ENCODE peak calls at places on chromosomes 13 and 19, in eight cellular contexts. One of them, this sample, is unnamed.

GRCh38 chr13:34899888-34900287 is 42.2 kb upstream of the NBEA start:
- DNase-seq in breast epithelium: no peak
- DNase-seq in tibial nerve: no peak
- DNase-seq in endodermal cell: no peak
- DNase-seq in esophagus squamous epithelium: no peak
- DNase-seq in neural progenitor cell: no peak
- DNase-seq in fibroblast of lung: no peak
- DNase-seq in lower lobe of right lung: no peak
- DNase-seq in this sample: no peak

GRCh38 chr19:38496603-38497487 is 63.4 kb downstream of the RYR1 start:
- DNase-seq in breast epithelium: no peak
- DNase-seq in tibial nerve: no peak
- DNase-seq in endodermal cell: no peak
- DNase-seq in esophagus squamous epithelium: no peak
- DNase-seq in neural progenitor cell: no peak
- DNase-seq in fibroblast of lung: no peak
- DNase-seq in lower lobe of right lung: no peak
- DNase-seq in this sample: no peak

GRCh38 chr19:41064974-41065569 is 23.2 kb upstream of the CYP2A13 start:
- DNase-seq in breast epithelium: no peak
- DNase-seq in tibial nerve: no peak
- DNase-seq in endodermal cell: peak; percentile 63
- DNase-seq in esophagus squamous epithelium: no peak
- DNase-seq in neural progenitor cell: peak; percentile 38
- DNase-seq in fibroblast of lung: peak; percentile 11
- DNase-seq in lower lobe of right lung: no peak
- DNase-seq in this sample: no peak

GRCh38 chr13:47837906-47838305 is 163.2 kb downstream of the SUCLA2 start:
- DNase-seq in breast epithelium: no peak
- DNase-seq in tibial nerve: no peak
- DNase-seq in endodermal cell: no peak
- DNase-seq in esophagus squamous epithelium: no peak
- DNase-seq in neural progenitor cell: no peak
- DNase-seq in fibroblast of lung: no peak
- DNase-seq in lower lobe of right lung: no peak
- DNase-seq in this sample: no peak

GRCh38 chr19:32351807-32352630 is 6.6 kb downstream of the ZNF507 start:
- DNase-seq in breast epithelium: no peak
- DNase-seq in tibial nerve: no peak
- DNase-seq in endodermal cell: no peak
- DNase-seq in esophagus squamous epithelium: no peak
- DNase-seq in neural progenitor cell: no peak
- DNase-seq in fibroblast of lung: peak; percentile 70
- DNase-seq in lower lobe of right lung: no peak
- DNase-seq in this sample: no peak

GRCh38 chr19:14150041-14150769 is 13.8 kb upstream of the ASF1B start:
- DNase-seq in breast epithelium: no peak
- DNase-seq in tibial nerve: no peak
- DNase-seq in endodermal cell: no peak
- DNase-seq in esophagus squamous epithelium: no peak
- DNase-seq in neural progenitor cell: no peak
- DNase-seq in fibroblast of lung: no peak
- DNase-seq in lower lobe of right lung: no peak
- DNase-seq in this sample: no peak

GRCh38 chr19:58021541-58022282 is 12.1 kb upstream of the ZSCAN1 start:
- DNase-seq in breast epithelium: peak; percentile 42
- DNase-seq in tibial nerve: peak; percentile 59
- DNase-seq in endodermal cell: peak; percentile 85
- DNase-seq in esophagus squamous epithelium: no peak
- DNase-seq in neural progenitor cell: peak; percentile 69
- DNase-seq in fibroblast of lung: peak; percentile 25
- DNase-seq in lower lobe of right lung: no peak
- DNase-seq in this sample: no peak

GRCh38 chr13:79973533-79973963 is 367.4 kb downstream of the SPRY2 start:
- DNase-seq in breast epithelium: no peak
- DNase-seq in tibial nerve: no peak
- DNase-seq in endodermal cell: no peak
- DNase-seq in esophagus squamous epithelium: no peak
- DNase-seq in neural progenitor cell: no peak
- DNase-seq in fibroblast of lung: no peak
- DNase-seq in lower lobe of right lung: no peak
- DNase-seq in this sample: no peak

GRCh38 chr19:19623383-19623782 is 4.6 kb downstream of the LPAR2 start:
- DNase-seq in breast epithelium: no peak
- DNase-seq in tibial nerve: no peak
- DNase-seq in endodermal cell: no peak
- DNase-seq in esophagus squamous epithelium: no peak
- DNase-seq in neural progenitor cell: no peak
- DNase-seq in fibroblast of lung: no peak
- DNase-seq in lower lobe of right lung: no peak
- DNase-seq in this sample: no peak

GRCh38 chr19:56309511-56310185 is 5.0 kb downstream of the ZSCAN5A start:
- DNase-seq in breast epithelium: no peak
- DNase-seq in tibial nerve: no peak
- DNase-seq in endodermal cell: peak; percentile 94
- DNase-seq in esophagus squamous epithelium: no peak
- DNase-seq in neural progenitor cell: peak; percentile 71
- DNase-seq in fibroblast of lung: peak; percentile 8
- DNase-seq in lower lobe of right lung: peak; percentile 81
- DNase-seq in this sample: no peak

GRCh38 chr19:53898680-53899341 is 10.3 kb upstream of the CACNG7 start:
- DNase-seq in breast epithelium: no peak
- DNase-seq in tibial nerve: no peak
- DNase-seq in endodermal cell: peak; percentile 100
- DNase-seq in esophagus squamous epithelium: no peak
- DNase-seq in neural progenitor cell: peak; percentile 98
- DNase-seq in fibroblast of lung: no peak
- DNase-seq in lower lobe of right lung: no peak
- DNase-seq in this sample: no peak

GRCh38 chr19:44401108-44401786 is at the start of gene ZNF285:
- DNase-seq in breast epithelium: peak; percentile 86
- DNase-seq in tibial nerve: peak; percentile 80
- DNase-seq in endodermal cell: peak; percentile 98
- DNase-seq in esophagus squamous epithelium: no peak
- DNase-seq in neural progenitor cell: peak; percentile 98
- DNase-seq in fibroblast of lung: peak; percentile 97
- DNase-seq in lower lobe of right lung: peak; percentile 92
- DNase-seq in this sample: peak; percentile 86

GRCh38 chr19:13487985-13488384 is 18.3 kb downstream of the CACNA1A start:
- DNase-seq in breast epithelium: no peak
- DNase-seq in tibial nerve: no peak
- DNase-seq in endodermal cell: no peak
- DNase-seq in esophagus squamous epithelium: no peak
- DNase-seq in neural progenitor cell: no peak
- DNase-seq in fibroblast of lung: no peak
- DNase-seq in lower lobe of right lung: no peak
- DNase-seq in this sample: no peak

GRCh38 chr13:82717249-82717648 is 1165.0 kb downstream of the SLITRK1 start:
- DNase-seq in breast epithelium: no peak
- DNase-seq in tibial nerve: no peak
- DNase-seq in endodermal cell: no peak
- DNase-seq in esophagus squamous epithelium: no peak
- DNase-seq in neural progenitor cell: no peak
- DNase-seq in fibroblast of lung: peak; percentile 89
- DNase-seq in lower lobe of right lung: no peak
- DNase-seq in this sample: peak; percentile 56

GRCh38 chr19:48489608-48490216 is 20.5 kb downstream of the CYTH2 start:
- DNase-seq in breast epithelium: no peak
- DNase-seq in tibial nerve: peak; percentile 64
- DNase-seq in endodermal cell: peak; percentile 97
- DNase-seq in esophagus squamous epithelium: no peak
- DNase-seq in neural progenitor cell: peak; percentile 85
- DNase-seq in fibroblast of lung: no peak
- DNase-seq in lower lobe of right lung: peak; percentile 85
- DNase-seq in this sample: no peak

GRCh38 chr13:66635526-66635925 is 594.6 kb downstream of the PCDH9 start:
- DNase-seq in breast epithelium: no peak
- DNase-seq in tibial nerve: no peak
- DNase-seq in endodermal cell: no peak
- DNase-seq in esophagus squamous epithelium: no peak
- DNase-seq in neural progenitor cell: no peak
- DNase-seq in fibroblast of lung: peak; percentile 97
- DNase-seq in lower lobe of right lung: no peak
- DNase-seq in this sample: peak; percentile 96

GRCh38 chr19:4374451-4375163 is 25.7 kb downstream of the SH3GL1 start:
- DNase-seq in breast epithelium: no peak
- DNase-seq in tibial nerve: peak; percentile 58
- DNase-seq in endodermal cell: peak; percentile 76
- DNase-seq in esophagus squamous epithelium: no peak
- DNase-seq in neural progenitor cell: no peak
- DNase-seq in fibroblast of lung: peak; percentile 86
- DNase-seq in lower lobe of right lung: peak; percentile 74
- DNase-seq in this sample: peak; percentile 58

GRCh38 chr13:106847049-106847448 is 279.1 kb upstream of the ARGLU1 start:
- DNase-seq in breast epithelium: no peak
- DNase-seq in tibial nerve: no peak
- DNase-seq in endodermal cell: no peak
- DNase-seq in esophagus squamous epithelium: no peak
- DNase-seq in neural progenitor cell: no peak
- DNase-seq in fibroblast of lung: no peak
- DNase-seq in lower lobe of right lung: no peak
- DNase-seq in this sample: no peak

GRCh38 chr13:63092461-63092860 is 1676.8 kb upstream of the PCDH20 start:
- DNase-seq in breast epithelium: no peak
- DNase-seq in tibial nerve: no peak
- DNase-seq in endodermal cell: no peak
- DNase-seq in esophagus squamous epithelium: no peak
- DNase-seq in neural progenitor cell: no peak
- DNase-seq in fibroblast of lung: peak; percentile 46
- DNase-seq in lower lobe of right lung: no peak
- DNase-seq in this sample: no peak

GRCh38 chr19:3494559-3494958 is 5.9 kb downstream of the DOHH start:
- DNase-seq in breast epithelium: peak; percentile 66
- DNase-seq in tibial nerve: no peak
- DNase-seq in endodermal cell: no peak
- DNase-seq in esophagus squamous epithelium: no peak
- DNase-seq in neural progenitor cell: no peak
- DNase-seq in fibroblast of lung: no peak
- DNase-seq in lower lobe of right lung: no peak
- DNase-seq in this sample: no peak

GRCh38 chr13:110182461-110182860 is 124.5 kb downstream of the COL4A1 start:
- DNase-seq in breast epithelium: no peak
- DNase-seq in tibial nerve: no peak
- DNase-seq in endodermal cell: no peak
- DNase-seq in esophagus squamous epithelium: no peak
- DNase-seq in neural progenitor cell: no peak
- DNase-seq in fibroblast of lung: no peak
- DNase-seq in lower lobe of right lung: no peak
- DNase-seq in this sample: no peak

GRCh38 chr19:29624489-29625210 is 18.6 kb downstream of the POP4 start:
- DNase-seq in breast epithelium: no peak
- DNase-seq in tibial nerve: no peak
- DNase-seq in endodermal cell: peak; percentile 36
- DNase-seq in esophagus squamous epithelium: no peak
- DNase-seq in neural progenitor cell: no peak
- DNase-seq in fibroblast of lung: peak; percentile 25
- DNase-seq in lower lobe of right lung: no peak
- DNase-seq in this sample: no peak
- H3K4me3 ChIP-seq in breast epithelium: no peak overlapping the region
- H3K4me3 ChIP-seq in tibial nerve: no peak overlapping the region
- H3K4me3 ChIP-seq in endodermal cell: no peak overlapping the region
- H3K4me3 ChIP-seq in esophagus squamous epithelium: no peak overlapping the region
- H3K4me3 ChIP-seq in neural progenitor cell: no peak overlapping the region
- H3K4me3 ChIP-seq in fibroblast of lung: no peak overlapping the region
- H3K4me3 ChIP-seq in lower lobe of right lung: no peak overlapping the region
- H3K4me3 ChIP-seq in this sample: no peak overlapping the region

GRCh38 chr19:15324791-15325519 is 7.4 kb downstream of the BRD4 start:
- DNase-seq in breast epithelium: no peak
- DNase-seq in tibial nerve: no peak
- DNase-seq in endodermal cell: peak; percentile 74
- DNase-seq in esophagus squamous epithelium: no peak
- DNase-seq in neural progenitor cell: peak; percentile 40
- DNase-seq in fibroblast of lung: no peak
- DNase-seq in lower lobe of right lung: no peak
- DNase-seq in this sample: no peak
- TF ChIP-seq CTCF in breast epithelium: no peak
- TF ChIP-seq CTCF in tibial nerve: no peak
- TF ChIP-seq CTCF in endodermal cell: peak; percentile 41
- TF ChIP-seq CTCF in esophagus squamous epithelium: no peak
- TF ChIP-seq CTCF in neural progenitor cell: no peak
- TF ChIP-seq CTCF in fibroblast of lung: no peak
- TF ChIP-seq CTCF in lower lobe of right lung: no peak
- TF ChIP-seq CTCF in this sample: no peak

GRCh38 chr19:8461376-8461775 is 16.6 kb downstream of the HNRNPM start:
- DNase-seq in breast epithelium: no peak
- DNase-seq in tibial nerve: no peak
- DNase-seq in endodermal cell: no peak
- DNase-seq in esophagus squamous epithelium: no peak
- DNase-seq in neural progenitor cell: no peak
- DNase-seq in fibroblast of lung: no peak
- DNase-seq in lower lobe of right lung: no peak
- DNase-seq in this sample: no peak
- H3K36me3 ChIP-seq in breast epithelium: no peaks in the 10 kb centered on the region
- H3K36me3 ChIP-seq in tibial nerve: peaks cover 39% of the 10 kb centered on the region
- H3K36me3 ChIP-seq in endodermal cell: peaks cover 98% of the 10 kb centered on the region
- H3K36me3 ChIP-seq in esophagus squamous epithelium: peaks cover 27% of the 10 kb centered on the region
- H3K36me3 ChIP-seq in neural progenitor cell: peaks cover 26% of the 10 kb centered on the region
- H3K36me3 ChIP-seq in fibroblast of lung: peaks cover 5% of the 10 kb centered on the region
- H3K36me3 ChIP-seq in lower lobe of right lung: peaks cover 63% of the 10 kb centered on the region
- H3K36me3 ChIP-seq in this sample: peaks cover 3% of the 10 kb centered on the region

GRCh38 chr13:24922390-24923304 is 158.7 kb downstream of the RNF17 start:
- DNase-seq in breast epithelium: peak; percentile 93
- DNase-seq in tibial nerve: peak; percentile 94
- DNase-seq in endodermal cell: peak; percentile 99
- DNase-seq in esophagus squamous epithelium: peak; percentile 93
- DNase-seq in neural progenitor cell: peak; percentile 98
- DNase-seq in fibroblast of lung: peak; percentile 98
- DNase-seq in lower lobe of right lung: peak; percentile 99
- DNase-seq in this sample: peak; percentile 90

GRCh38 chr13:24923305-24923640 is 159.3 kb downstream of the RNF17 start:
- DNase-seq in breast epithelium: no peak
- DNase-seq in tibial nerve: peak; percentile 33
- DNase-seq in endodermal cell: no peak
- DNase-seq in esophagus squamous epithelium: no peak
- DNase-seq in neural progenitor cell: no peak
- DNase-seq in fibroblast of lung: peak; percentile 88
- DNase-seq in lower lobe of right lung: no peak
- DNase-seq in this sample: peak; percentile 26

GRCh38 chr13:24916464-24916863 is 152.5 kb downstream of the RNF17 start:
- DNase-seq in breast epithelium: no peak
- DNase-seq in tibial nerve: no peak
- DNase-seq in endodermal cell: no peak
- DNase-seq in esophagus squamous epithelium: no peak
- DNase-seq in neural progenitor cell: no peak
- DNase-seq in fibroblast of lung: no peak
- DNase-seq in lower lobe of right lung: no peak
- DNase-seq in this sample: no peak

GRCh38 chr13:24921881-24922280 is 157.9 kb downstream of the RNF17 start:
- DNase-seq in breast epithelium: no peak
- DNase-seq in tibial nerve: no peak
- DNase-seq in endodermal cell: no peak
- DNase-seq in esophagus squamous epithelium: no peak
- DNase-seq in neural progenitor cell: no peak
- DNase-seq in fibroblast of lung: no peak
- DNase-seq in lower lobe of right lung: no peak
- DNase-seq in this sample: no peak

DNA sequence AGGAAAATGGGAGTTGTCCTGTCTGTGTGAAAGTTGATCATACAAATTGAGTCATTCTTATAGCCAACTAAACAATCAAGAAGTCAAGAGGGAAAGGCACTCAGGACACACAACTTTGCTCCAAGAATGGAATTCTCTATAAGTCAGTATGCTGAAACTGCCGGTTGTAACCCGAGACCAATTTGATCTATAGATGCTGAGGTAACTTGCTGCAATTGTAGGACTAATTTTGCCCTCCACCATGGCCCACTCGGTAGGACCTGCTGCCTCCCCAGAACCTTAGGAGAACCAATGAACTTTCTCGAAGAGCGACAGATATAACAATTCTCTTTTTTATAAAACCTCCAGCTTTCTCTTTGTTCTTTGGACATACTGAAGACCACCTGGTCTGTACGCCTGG is 157.0 kb downstream of the RNF17 start:
- DNase-seq in breast epithelium: no peak
- DNase-seq in tibial nerve: no peak
- DNase-seq in endodermal cell: no peak
- DNase-seq in esophagus squamous epithelium: no peak
- DNase-seq in neural progenitor cell: no peak
- DNase-seq in fibroblast of lung: no peak
- DNase-seq in lower lobe of right lung: no peak
- DNase-seq in this sample: no peak
- H3K4me3 ChIP-seq in breast epithelium: no peak overlapping the region
- H3K4me3 ChIP-seq in tibial nerve: no peak overlapping the region
- H3K4me3 ChIP-seq in endodermal cell: peak overlapping the region; percentile 98
- H3K4me3 ChIP-seq in esophagus squamous epithelium: no peak overlapping the region
- H3K4me3 ChIP-seq in neural progenitor cell: no peak overlapping the region
- H3K4me3 ChIP-seq in fibroblast of lung: no peak overlapping the region
- H3K4me3 ChIP-seq in lower lobe of right lung: no peak overlapping the region
- H3K4me3 ChIP-seq in this sample: no peak overlapping the region